ENCODE peak calls at places on chromosomes 5 and 9, in nine cellular contexts. G is breast epithelium, Z is HL-60, Y is spleen, B is Panc1, J is sigmoid colon, W is K562, H is H1, A is endothelial cell of umbilical vein. E is an unnamed sample.
A peak's percentile ranks its signal among the peaks of the same experiment; 100 is the strongest.

GRCh38 chr9:109422641-109423040 is 75.5 kb downstream of the PTPN3 start:
- DNase-seq in H (no peak), Z (no peak), J (no peak), W (peak; percentile 22), A (no peak), B (no peak), G (peak; percentile 41), Y (no peak), E (no peak)

GRCh38 chr5:142506046-142506445 is 179.8 kb downstream of the FGF1 start:
- DNase-seq in B (no peak), Y (no peak), H (no peak), J (no peak), Z (no peak), W (no peak), G (no peak), A (no peak), E (no peak)

GRCh38 chr5:26805076-26805475 is 233.3 kb downstream of the CDH9 start:
- DNase-seq in G (no peak), Y (no peak), B (no peak), W (no peak), Z (no peak), A (no peak), H (no peak), J (no peak), E (no peak)

GRCh38 chr9:135080286-135081263 is 6.9 kb upstream of the OLFM1 start:
- DNase-seq in W (no peak), Z (no peak), A (no peak), Y (peak; percentile 45), G (no peak), J (peak; percentile 47), B (no peak), H (no peak), E (no peak)

GRCh38 chr9:137499858-137500661 is 40.9 kb upstream of the NSMF start:
- DNase-seq in Z (no peak), B (no peak), W (peak; percentile 52), Y (peak; percentile 60), H (no peak), G (no peak), J (no peak), A (no peak), E (no peak)

GRCh38 chr5:35333366-35333765 is 103.1 kb upstream of the PRLR start:
- DNase-seq in A (no peak), W (no peak), Y (no peak), B (no peak), Z (no peak), G (no peak), H (no peak), J (no peak), E (no peak)

GRCh38 chr9:94096819-94097577 is 12.7 kb downstream of the PTPDC1 start:
- DNase-seq in H (no peak), J (no peak), A (no peak), Y (no peak), B (no peak), Z (no peak), W (no peak), G (no peak), E (no peak)

GRCh38 chr9:107222020-107222522 is 61.0 kb upstream of the RAD23B start:
- DNase-seq in J (no peak), W (no peak), A (no peak), Y (no peak), B (no peak), Z (no peak), H (no peak), G (no peak), E (no peak)

DNA sequence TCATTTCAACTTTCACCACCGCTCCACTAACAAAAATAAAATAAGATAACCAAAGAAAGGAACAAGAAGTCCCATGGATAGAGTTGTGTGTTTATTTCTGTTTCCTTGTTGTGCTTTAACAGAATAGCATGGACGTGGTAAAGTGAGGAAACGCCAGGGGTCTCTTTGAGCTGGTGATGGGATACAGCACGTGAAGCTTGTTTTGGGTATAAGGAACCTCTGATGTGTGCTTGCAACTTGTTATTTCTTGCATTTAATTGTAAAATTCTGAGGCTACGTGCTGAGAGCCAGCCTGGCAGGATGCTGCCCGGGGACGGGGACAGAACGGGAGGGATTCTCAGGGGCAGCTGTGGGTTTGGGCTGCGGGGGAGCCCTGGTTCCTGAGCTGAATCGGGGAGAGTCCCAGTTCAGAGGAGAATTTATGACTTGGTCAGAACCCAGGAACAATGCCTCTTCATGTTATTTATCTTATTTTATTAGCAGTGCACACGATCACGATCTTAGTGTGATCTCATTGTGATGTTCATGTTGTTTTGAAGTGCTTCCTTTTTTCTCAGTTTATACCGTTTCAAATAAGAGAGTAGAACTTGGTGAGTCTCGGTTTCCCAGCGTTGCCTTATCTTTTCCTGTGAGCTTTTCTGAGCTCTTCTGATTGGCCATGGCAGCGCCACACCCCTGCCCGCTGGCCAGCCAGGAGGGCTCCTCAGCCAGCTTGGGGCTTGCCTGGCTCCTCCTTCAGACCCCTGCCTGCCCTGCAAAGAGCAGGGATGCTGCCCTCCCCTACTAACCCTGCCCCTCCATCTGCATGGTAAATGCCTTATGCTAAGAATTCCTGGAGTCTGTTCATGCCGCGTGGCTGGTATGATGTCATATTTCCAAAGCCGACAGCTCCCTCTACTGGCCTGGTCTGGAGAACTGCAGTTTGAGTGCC is 63.6 kb downstream of the ANKRD33B start:
- DNase-seq in W (peak; percentile 94), B (peak; percentile 88), A (peak; percentile 99), Y (peak; percentile 89), Z (peak; percentile 94), J (peak; percentile 92), G (peak; percentile 76), H (peak; percentile 99), E (peak; percentile 55)
- TF ChIP-seq POLR2AphosphoS5 in W (no peak), B (no peak), A (no peak), Y (peak; percentile 78), Z (peak; percentile 19), J (no peak), G (peak; percentile 33), H (no peak), E (peak; percentile 16)

GRCh38 chr9:130419521-130420035 is 25.2 kb upstream of the ASS1 start:
- DNase-seq in G (no peak), W (no peak), Z (no peak), J (no peak), B (no peak), Y (no peak), A (no peak), H (no peak), E (no peak)

GRCh38 chr9:130422546-130422945 is 22.2 kb upstream of the ASS1 start:
- DNase-seq in H (no peak), Z (no peak), B (no peak), A (no peak), G (no peak), Y (no peak), W (no peak), J (no peak), E (no peak)

GRCh38 chr9:130423272-130423671 is 21.5 kb upstream of the ASS1 start:
- DNase-seq in Z (no peak), G (no peak), B (no peak), A (no peak), H (no peak), W (no peak), Y (no peak), J (peak; percentile 92), E (no peak)

GRCh38 chr9:130421154-130421801 is 23.5 kb upstream of the ASS1 start:
- DNase-seq in Y (no peak), H (no peak), A (no peak), G (no peak), J (no peak), Z (no peak), W (no peak), B (no peak), E (no peak)

GRCh38 chr9:130421802-130422276 is 22.9 kb upstream of the ASS1 start:
- DNase-seq in W (no peak), H (no peak), G (no peak), A (no peak), J (no peak), Z (no peak), B (no peak), Y (no peak), E (no peak)
- TF ChIP-seq POLR2AphosphoS5 in W (no peak), H (no peak), G (no peak), A (no peak), J (no peak), Z (no peak), B (no peak), Y (no peak), E (no peak)

DNA sequence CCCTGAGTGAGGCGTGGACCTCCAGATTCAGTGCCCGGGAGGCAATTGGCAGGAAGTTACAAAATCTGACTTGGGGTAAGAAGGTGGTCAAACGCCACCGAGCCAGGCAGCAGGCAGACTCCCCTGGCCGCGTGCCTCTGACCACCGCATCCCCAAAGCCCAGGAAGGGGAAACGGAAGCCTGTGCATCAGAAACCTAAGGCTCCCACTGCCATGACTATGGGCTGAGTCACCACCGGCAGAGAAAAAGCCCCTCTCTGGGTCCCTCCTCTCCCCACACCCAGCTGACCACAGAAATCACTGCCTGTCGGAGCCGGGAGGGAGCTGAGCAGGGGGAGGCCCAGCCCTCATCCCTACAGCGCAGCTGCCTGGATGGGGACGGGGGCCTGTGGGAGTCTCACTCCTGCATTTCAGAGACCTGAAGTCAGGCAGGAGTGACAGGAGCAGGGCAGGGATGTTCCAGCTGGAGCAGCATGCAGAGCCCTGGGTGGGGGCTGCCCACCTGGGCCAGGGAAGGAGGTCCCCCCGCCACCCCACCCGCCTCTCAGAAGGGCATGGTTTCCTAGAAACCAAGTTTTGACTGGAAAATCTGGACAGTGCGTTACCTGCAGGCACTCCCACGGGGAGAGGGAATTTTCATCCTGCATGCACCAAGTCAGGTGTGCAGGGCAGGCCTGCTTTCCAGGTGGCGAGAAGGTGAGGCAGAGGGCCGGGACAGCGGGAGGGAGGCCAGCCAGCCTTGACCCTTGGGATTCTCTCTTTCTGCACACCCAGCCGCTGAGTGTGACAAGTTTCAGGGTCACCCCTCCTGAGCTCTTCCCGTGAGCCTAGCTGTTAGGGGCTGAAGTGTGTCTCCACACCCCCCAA is 68.2 kb downstream of the LRSAM1 start:
- DNase-seq in A (peak; percentile 95), H (no peak), Z (peak; percentile 78), Y (no peak), B (no peak), G (no peak), J (no peak), W (no peak), E (no peak)
- TF ChIP-seq POLR2AphosphoS5 in A (peak; percentile 96), H (no peak), Z (peak; percentile 32), Y (no peak), B (peak; percentile 39), G (no peak), J (no peak), W (no peak), E (no peak)

GRCh38 chr5:33999986-34000385 is 7.9 kb downstream of the AMACR start:
- DNase-seq in J (no peak), Z (no peak), G (no peak), Y (no peak), A (no peak), W (no peak), H (no peak), B (no peak), E (no peak)

GRCh38 chr5:34005211-34005610 is 2.6 kb downstream of the AMACR start:
- DNase-seq in Z (no peak), Y (no peak), A (no peak), B (no peak), W (no peak), H (no peak), J (no peak), G (no peak), E (no peak)

GRCh38 chr5:34002629-34003328 is 5.1 kb downstream of the AMACR start:
- DNase-seq in H (no peak), Y (no peak), A (no peak), W (no peak), J (no peak), Z (no peak), B (no peak), G (no peak), E (no peak)

GRCh38 chr5:34003941-34004340 is 3.9 kb downstream of the AMACR start:
- DNase-seq in W (no peak), G (no peak), H (no peak), Z (no peak), B (no peak), A (no peak), J (no peak), Y (no peak), E (no peak)

GRCh38 chr5:34001231-34001935 is 6.5 kb downstream of the AMACR start:
- DNase-seq in G (no peak), W (no peak), B (no peak), A (no peak), Z (peak; percentile 35), Y (no peak), J (peak; percentile 85), H (no peak), E (no peak)
- TF ChIP-seq POLR2AphosphoS5 in G (no peak), W (no peak), B (no peak), A (no peak), Z (no peak), Y (no peak), J (no peak), H (no peak), E (no peak)

E was measured in GM12891.